ENCODE peak calls at places on chromosome 4, in four cellular contexts. U is NB4, V is neural progenitor cell, X is fibroblast of mammary gland. O is an unnamed sample.

GRCh38 chr4:41287005-41287404 is 30.3 kb downstream of the UCHL1 start:
- DNase-seq in V (no peak), U (no peak), X (peak; percentile 5), O (no peak)

GRCh38 chr4:151324449-151325319 is 721 bp downstream of the SH3D19 start:
- DNase-seq in X (peak; percentile 77), V (peak; percentile 89), U (no peak), O (peak; percentile 26)

GRCh38 chr4:75950416-75950815 is 9.6 kb upstream of the NAAA start:
- DNase-seq in U (no peak), X (no peak), V (no peak), O (peak; percentile 56)

GRCh38 chr4:41507292-41507933 is 30.5 kb upstream of the LIMCH1 start:
- DNase-seq in X (no peak), U (no peak), V (no peak), O (peak; percentile 51)

GRCh38 chr4:6221851-6222760 is 21.8 kb upstream of the JAKMIP1 start:
- DNase-seq in X (peak; percentile 14), U (no peak), V (peak; percentile 92), O (no peak)

GRCh38 chr4:121340247-121340646 is 40.6 kb downstream of the QRFPR start:
- DNase-seq in V (no peak), U (no peak), X (no peak), O (no peak)

GRCh38 chr4:66639361-66639760 is 905.9 kb downstream of the CENPC start:
- DNase-seq in V (no peak), U (no peak), X (peak; percentile 1), O (no peak)

GRCh38 chr4:100838286-100838685 is 320.5 kb upstream of the EMCN start:
- DNase-seq in X (no peak), U (no peak), V (no peak), O (no peak)

GRCh38 chr4:5708171-5708828 is at the start of gene EVC2:
- DNase-seq in V (peak; percentile 71), X (peak; percentile 62), U (no peak), O (peak; percentile 72)

GRCh38 chr4:1167244-1167949 is 5.0 kb downstream of the SPON2 start:
- DNase-seq in X (peak; percentile 93), V (peak; percentile 96), U (peak; percentile 98), O (peak; percentile 81)

GRCh38 chr4:5101571-5101970 is 50.3 kb downstream of the STK32B start:
- DNase-seq in V (no peak), X (no peak), U (no peak), O (peak; percentile 77)

DNA sequence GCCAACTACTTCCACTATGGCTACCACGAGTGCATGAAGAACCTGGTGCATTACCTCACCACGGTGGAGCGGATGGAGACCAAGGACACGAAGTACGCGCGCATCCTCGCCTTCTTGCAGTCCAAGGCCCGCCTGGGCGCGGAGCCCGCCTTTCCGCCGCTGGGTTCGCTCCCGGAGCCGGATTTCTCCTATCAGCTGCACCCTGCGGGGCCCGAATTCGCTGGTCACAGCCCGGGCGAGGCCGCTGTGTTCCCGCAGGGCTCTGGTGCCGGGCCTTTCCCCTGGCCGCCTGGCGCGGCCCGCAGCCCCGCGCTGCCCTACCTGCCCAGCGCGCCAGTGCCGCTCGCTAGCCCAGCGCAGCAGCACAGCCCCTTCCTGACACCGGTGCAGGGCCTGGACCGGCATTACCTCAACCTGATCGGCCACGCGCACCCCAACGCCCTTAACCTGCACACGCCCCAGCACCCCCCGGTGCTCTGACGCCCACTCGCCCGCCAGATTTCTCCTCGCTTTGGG is 2.1 kb downstream of the HELT start:
- DNase-seq in X (peak; percentile 36), V (peak; percentile 61), U (no peak), O (no peak)
- H3K4me3 ChIP-seq in X (no peak overlapping the region), V (peak overlapping the region; percentile 38), U (no peak overlapping the region), O (no peak overlapping the region)

DNA sequence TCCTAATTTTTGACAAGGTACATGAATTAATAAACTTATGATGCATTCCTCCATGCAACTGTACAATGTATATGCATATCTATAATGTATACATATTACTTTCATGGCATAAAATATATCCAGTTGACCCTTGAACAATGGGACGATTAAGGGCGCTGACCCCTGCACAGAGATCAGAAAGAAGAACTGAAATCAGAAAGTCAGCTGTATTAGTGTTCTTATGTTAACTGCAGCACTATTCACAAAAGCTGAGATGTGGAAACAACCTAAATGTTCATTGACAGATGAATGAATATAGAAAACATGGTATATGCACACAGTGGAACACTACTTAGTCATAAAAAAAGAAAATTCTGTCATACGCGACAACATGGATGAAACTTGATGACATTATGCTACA is 457.1 kb downstream of the GBA3 start:
- DNase-seq in U (no peak), V (no peak), X (no peak), O (no peak)
- TF ChIP-seq CTCF in U (no peak), V (no peak), X (no peak), O (no peak)

GRCh38 chr4:90126805-90127204 is 389 bp upstream of the CCSER1 start:
- DNase-seq in U (no peak), V (no peak), X (no peak), O (no peak)
- H3K4me3 ChIP-seq in U (no peak overlapping the region), V (peak overlapping the region; percentile 62), X (no peak overlapping the region), O (no peak overlapping the region)

GRCh38 chr4:163107754-163108153 is 58.9 kb downstream of the NAF1 start:
- DNase-seq in V (no peak), X (peak; percentile 47), U (peak; percentile 32), O (peak; percentile 8)
- TF ChIP-seq CTCF in V (peak; percentile 33), X (peak; percentile 38), U (no peak), O (peak; percentile 23)

DNA sequence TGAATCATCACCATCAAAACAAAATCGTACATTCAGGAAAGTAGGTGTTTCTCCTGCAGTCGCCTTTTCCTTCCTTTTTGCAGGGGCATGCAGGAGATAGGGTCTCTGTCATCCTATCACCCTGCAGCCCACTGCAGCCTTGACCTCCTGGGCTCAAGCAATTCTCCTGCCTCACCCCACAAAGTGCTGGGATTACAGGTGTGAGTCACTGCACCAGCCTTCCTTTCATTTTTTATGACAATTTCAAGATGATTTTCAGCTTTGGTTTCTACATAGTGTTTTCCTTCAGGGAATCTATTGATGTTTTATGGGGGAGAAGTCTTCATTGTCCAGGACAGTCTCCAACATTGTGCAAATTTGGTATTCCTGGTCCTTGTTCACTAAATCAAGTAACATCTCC is 71.7 kb downstream of the USP38 start:
- DNase-seq in V (no peak), U (no peak), X (no peak), O (no peak)
- H3K4me3 ChIP-seq in V (no peak overlapping the region), U (no peak overlapping the region), X (no peak overlapping the region), O (no peak overlapping the region)

DNA sequence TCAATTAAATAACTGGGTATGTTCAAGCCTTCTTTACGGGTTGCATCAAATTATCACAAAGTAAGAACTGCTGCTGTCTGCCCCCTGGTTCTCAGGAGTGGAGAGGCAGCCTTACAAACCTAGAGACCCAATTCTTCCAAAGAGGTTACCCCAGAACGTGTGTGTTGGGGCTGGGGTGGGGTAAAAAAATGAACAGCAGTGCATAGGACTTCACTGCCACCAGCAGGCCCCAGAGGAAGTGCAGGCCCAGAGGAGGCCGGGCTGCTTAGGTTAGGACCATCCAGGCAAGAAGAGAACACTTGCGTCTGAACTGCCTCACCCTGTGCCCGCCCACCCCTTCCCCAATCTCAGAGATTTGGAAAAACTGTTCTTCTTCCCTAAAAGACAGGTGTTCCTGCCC is 1.5 kb upstream of the NWD2 start:
- DNase-seq in V (peak; percentile 49), U (peak; percentile 18), X (no peak), O (no peak)
- TF ChIP-seq CTCF in V (peak; percentile 30), U (no peak), X (no peak), O (no peak)